ENCODE peak calls at places on chromosomes 5 and 9, in five cellular contexts. D, C, J, L and Q are unnamed samples.

GRCh38 chr9:114373960-114374730 is 13.6 kb downstream of the AKNA start:
- DNase-seq in J (no peak), C (no peak), L (no peak), D (no peak), Q (no peak)

GRCh38 chr9:3842839-3843238 is 317.0 kb upstream of the RFX3 start:
- DNase-seq in C (no peak), J (no peak), D (no peak), L (no peak), Q (no peak)

GRCh38 chr5:158560170-158560569 is 539.5 kb downstream of the EBF1 start:
- DNase-seq in J (no peak), D (peak; percentile 72), C (no peak), L (no peak), Q (no peak)

GRCh38 chr9:14315754-14316573 is 2.0 kb upstream of the NFIB start:
- DNase-seq in L (peak; percentile 56), C (peak; percentile 47), J (peak; percentile 88), D (no peak), Q (no peak)

GRCh38 chr9:136439550-136440408 is at the start of gene INPP5E:
- DNase-seq in L (peak; percentile 64), J (peak; percentile 74), C (peak; percentile 75), D (no peak), Q (peak; percentile 91)

GRCh38 chr5:55679556-55679955 is 32.6 kb downstream of the SLC38A9 start:
- DNase-seq in C (no peak), D (no peak), J (no peak), L (no peak), Q (no peak)

GRCh38 chr9:22050924-22051323 is 41.8 kb upstream of the CDKN2B start:
- DNase-seq in D (no peak), C (no peak), L (no peak), J (no peak), Q (no peak)

GRCh38 chr9:71490810-71491209 is 277.5 kb downstream of the CEMIP2 start:
- DNase-seq in J (peak; percentile 48), L (no peak), C (no peak), D (no peak), Q (no peak)

GRCh38 chr9:112273826-112274225 is 59.6 kb downstream of the PTBP3 start:
- DNase-seq in L (no peak), J (no peak), D (no peak), C (no peak), Q (no peak)

GRCh38 chr5:119386945-119387344 is 31.1 kb downstream of the TNFAIP8 start:
- DNase-seq in L (peak; percentile 54), C (no peak), D (no peak), J (no peak), Q (no peak)

GRCh38 chr9:135992486-135993408 is 31.6 kb upstream of the UBAC1 start:
- DNase-seq in C (peak; percentile 77), J (peak; percentile 86), L (peak; percentile 93), D (peak; percentile 97), Q (no peak)

GRCh38 chr9:2053883-2054845 is 39.0 kb downstream of the SMARCA2 start:
- DNase-seq in L (peak; percentile 70), C (peak; percentile 23), J (no peak), D (no peak), Q (no peak)

GRCh38 chr5:36145311-36145710 is 6.4 kb downstream of the LMBRD2 start:
- DNase-seq in D (no peak), C (no peak), J (no peak), L (no peak), Q (no peak)

GRCh38 chr5:219492-219891 is 1.4 kb downstream of the SDHA start:
- DNase-seq in L (peak; percentile 49), J (peak; percentile 6), D (no peak), C (peak; percentile 29), Q (no peak)

GRCh38 chr5:150350524-150351344 is 6.8 kb upstream of the TCOF1 start:
- DNase-seq in L (peak; percentile 83), D (peak; percentile 94), C (peak; percentile 89), J (peak; percentile 92), Q (peak; percentile 82)

GRCh38 chr9:13082796-13083195 is 196.7 kb downstream of the MPDZ start:
- DNase-seq in J (no peak), L (no peak), D (no peak), C (no peak), Q (peak; percentile 1)

DNA sequence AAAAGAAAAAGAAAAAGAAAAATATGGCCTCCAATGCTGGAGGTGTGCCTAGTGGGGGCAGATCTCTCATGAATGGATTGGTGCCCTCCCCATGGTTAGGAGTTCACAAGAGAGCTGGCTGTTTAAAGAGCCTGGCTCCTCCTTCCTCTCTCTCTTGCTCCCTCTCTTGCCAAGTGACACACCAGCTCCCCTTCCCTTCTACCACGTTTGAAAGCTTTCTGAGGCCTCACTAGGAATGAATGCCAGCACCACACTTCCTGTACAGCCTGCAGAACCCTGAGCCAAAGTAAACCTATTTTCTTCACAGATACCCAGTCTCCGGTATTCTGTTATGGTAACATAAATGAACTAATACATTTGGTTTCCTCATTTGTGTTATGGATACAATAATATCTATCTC is 14.3 kb upstream of the GALNT10 start:
- DNase-seq in D (no peak), L (peak; percentile 28), C (no peak), J (no peak), Q (no peak)
- H3K27ac ChIP-seq in D (no peak overlapping the region), L (no peak overlapping the region), C (no peak overlapping the region), J (no peak overlapping the region), Q (no peak overlapping the region)

GRCh38 chr5:142324871-142325676 is at the start of gene SPRY4:
- DNase-seq in L (peak; percentile 99), J (peak; percentile 100), D (peak; percentile 97), C (peak; percentile 94), Q (peak; percentile 96)
- H3K4me1 ChIP-seq in L (peaks cover 22% of the 10 kb centered on the region), J (peaks cover 6% of the 10 kb centered on the region), D (peaks cover 61% of the 10 kb centered on the region), C (peaks cover 6% of the 10 kb centered on the region), Q (peaks cover 45% of the 10 kb centered on the region)

GRCh38 chr9:98795970-98796363 is 388 bp downstream of the ANKS6 start:
- DNase-seq in D (no peak), J (no peak), C (peak; percentile 44), L (no peak), Q (no peak)
- H3K27ac ChIP-seq in D (peak overlapping the region; percentile 89), J (no peak overlapping the region), C (no peak overlapping the region), L (no peak overlapping the region), Q (no peak overlapping the region)

GRCh38 chr9:134346151-134346550 is 19.9 kb downstream of the RXRA start:
- DNase-seq in J (no peak), C (no peak), D (no peak), L (no peak), Q (no peak)
- H3K4me1 ChIP-seq in J (no peaks in the 10 kb centered on the region), C (peaks cover 18% of the 10 kb centered on the region), D (peaks cover 100% of the 10 kb centered on the region), L (no peaks in the 10 kb centered on the region), Q (no peaks in the 10 kb centered on the region)

GRCh38 chr5:131206061-131206460 is 35.3 kb downstream of the LYRM7 start:
- DNase-seq in D (no peak), L (no peak), C (peak; percentile 50), J (peak; percentile 2), Q (no peak)
- H3K27ac ChIP-seq in D (no peak overlapping the region), L (no peak overlapping the region), C (peak overlapping the region; percentile 42), J (no peak overlapping the region), Q (no peak overlapping the region)

GRCh38 chr5:137186759-137187461 is 312.2 kb downstream of the SPOCK1 start:
- DNase-seq in J (no peak), L (no peak), D (no peak), C (no peak), Q (no peak)

GRCh38 chr5:137191179-137191578 is 307.9 kb downstream of the SPOCK1 start:
- DNase-seq in D (no peak), C (no peak), L (no peak), J (no peak), Q (no peak)

GRCh38 chr5:137190441-137190840 is 308.7 kb downstream of the SPOCK1 start:
- DNase-seq in C (no peak), D (no peak), L (no peak), J (no peak), Q (no peak)

GRCh38 chr5:137192293-137192743 is 306.8 kb downstream of the SPOCK1 start:
- DNase-seq in C (no peak), L (no peak), D (no peak), J (no peak), Q (no peak)

DNA sequence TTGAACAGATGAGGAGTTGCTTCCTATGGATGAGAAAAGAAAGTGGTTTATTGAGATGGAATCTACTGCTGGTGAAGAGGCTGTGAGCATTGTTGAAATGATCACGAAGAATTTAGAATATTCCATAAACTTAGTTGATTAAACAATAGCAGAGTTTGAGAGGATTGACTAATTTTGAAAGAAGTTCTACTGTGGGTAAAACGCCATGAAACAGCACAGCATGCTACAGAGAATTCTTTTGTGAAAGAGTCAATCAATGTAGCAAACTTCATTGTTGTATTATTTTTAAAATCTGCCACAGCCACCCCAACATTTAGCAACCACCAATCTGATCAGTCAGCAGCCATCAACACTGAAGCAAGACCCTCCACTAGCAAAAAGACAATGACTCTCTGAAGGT is 309.1 kb downstream of the SPOCK1 start:
- DNase-seq in L (no peak), C (no peak), D (no peak), J (no peak), Q (no peak)
- H3K4me1 ChIP-seq in L (peaks cover 2% of the 10 kb centered on the region), C (no peaks in the 10 kb centered on the region), D (no peaks in the 10 kb centered on the region), J (no peaks in the 10 kb centered on the region), Q (peaks cover 10% of the 10 kb centered on the region)